ENCODE peak calls at places on chromosome 14, in six cellular contexts. L, F, W, D, K and S are unnamed samples.

GRCh38 chr14:102608064-102608446 is 15.6 kb downstream of the RCOR1 start:
- DNase-seq in L (no peak), F (no peak), W (no peak), D (no peak), K (no peak), S (no peak)

GRCh38 chr14:60648934-60649814 is at the start of gene SIX1:
- DNase-seq in L (peak; percentile 90), F (peak; percentile 91), W (peak; percentile 89), D (peak; percentile 93), K (peak; percentile 66), S (peak; percentile 87)

GRCh38 chr14:106826833-106827369 is 1300.5 kb downstream of the TMEM121 start:
- DNase-seq in L (no peak), F (no peak), W (no peak), D (no peak), K (no peak), S (no peak)

GRCh38 chr14:58871972-58872530 is 234.3 kb downstream of the DACT1 start:
- DNase-seq in L (peak; percentile 39), F (peak; percentile 32), W (no peak), D (peak; percentile 22), K (no peak), S (no peak)

GRCh38 chr14:93051600-93052546 is 63.9 kb downstream of the ITPK1 start:
- DNase-seq in L (no peak), F (no peak), W (no peak), D (no peak), K (no peak), S (no peak)

GRCh38 chr14:37585101-37585479 is 10.0 kb downstream of the FOXA1 start:
- DNase-seq in L (no peak), F (no peak), W (no peak), D (no peak), K (no peak), S (no peak)

GRCh38 chr14:90658541-90658967 is 157.7 kb downstream of the TTC7B start:
- DNase-seq in L (peak; percentile 88), F (peak; percentile 60), W (no peak), D (no peak), K (peak; percentile 21), S (peak; percentile 55)

GRCh38 chr14:92690171-92691011 is 58.0 kb downstream of the LGMN start:
- DNase-seq in L (peak; percentile 61), F (peak; percentile 64), W (no peak), D (peak; percentile 76), K (peak; percentile 72), S (no peak)

GRCh38 chr14:93042968-93043940 is 72.5 kb downstream of the ITPK1 start:
- DNase-seq in L (peak; percentile 94), F (peak; percentile 86), W (peak; percentile 67), D (peak; percentile 95), K (peak; percentile 94), S (peak; percentile 82)

GRCh38 chr14:50928002-50928635 is 16.2 kb downstream of the PYGL start:
- DNase-seq in L (peak; percentile 98), F (peak; percentile 95), W (no peak), D (no peak), K (peak; percentile 64), S (no peak)

GRCh38 chr14:104690861-104691455 is 1.5 kb downstream of the INF2 start:
- DNase-seq in L (no peak), F (no peak), W (no peak), D (no peak), K (no peak), S (no peak)

GRCh38 chr14:50344831-50345563 is 32.9 kb downstream of the DMAC2L start:
- DNase-seq in L (no peak), F (no peak), W (no peak), D (no peak), K (no peak), S (no peak)

GRCh38 chr14:100827140-100827517 is 1.2 kb downstream of the MEG3 start:
- DNase-seq in L (peak; percentile 33), F (peak; percentile 39), W (no peak), D (no peak), K (no peak), S (no peak)
- TF ChIP-seq CTCF in L (peak; percentile 37), F (peak; percentile 46), W (peak; percentile 35), D (peak; percentile 54), K (peak; percentile 34), S (peak; percentile 15)

GRCh38 chr14:101220921-101221510 is 317.5 kb upstream of the RTL1 start:
- DNase-seq in L (no peak), F (no peak), W (no peak), D (no peak), K (no peak), S (no peak)
- H3K4me1 ChIP-seq in L (no peaks in the 10 kb centered on the region), F (peaks cover 5% of the 10 kb centered on the region), W (no peaks in the 10 kb centered on the region), D (no peaks in the 10 kb centered on the region), K (no peaks in the 10 kb centered on the region), S (no peaks in the 10 kb centered on the region)

GRCh38 chr14:36208690-36209278 is 32.3 kb upstream of the PTCSC3 start:
- DNase-seq in L (no peak), F (no peak), W (no peak), D (no peak), K (no peak), S (no peak)

GRCh38 chr14:36207500-36207899 is 31.0 kb upstream of the PTCSC3 start:
- DNase-seq in L (no peak), F (peak; percentile 4), W (no peak), D (peak; percentile 12), K (no peak), S (no peak)

GRCh38 chr14:36204674-36205073 is 28.2 kb upstream of the PTCSC3 start:
- DNase-seq in L (no peak), F (no peak), W (no peak), D (no peak), K (no peak), S (no peak)
- TF ChIP-seq CTCF in L (no peak), F (no peak), W (no peak), D (no peak), K (no peak), S (no peak)

GRCh38 chr14:76922092-76922491 is 95.9 kb downstream of the LRRC74A start:
- DNase-seq in L (no peak), F (no peak), W (no peak), D (no peak), K (no peak), S (no peak)

GRCh38 chr14:76922599-76922998 is 96.4 kb downstream of the LRRC74A start:
- DNase-seq in L (peak; percentile 77), F (peak; percentile 68), W (no peak), D (no peak), K (no peak), S (no peak)

GRCh38 chr14:76926521-76927251 is 100.5 kb downstream of the LRRC74A start:
- DNase-seq in L (peak; percentile 37), F (peak; percentile 79), W (no peak), D (no peak), K (peak; percentile 55), S (no peak)

GRCh38 chr14:76924363-76925151 is 98.3 kb downstream of the LRRC74A start:
- DNase-seq in L (peak; percentile 40), F (no peak), W (no peak), D (peak; percentile 71), K (peak; percentile 48), S (no peak)

GRCh38 chr14:76923422-76924362 is 97.5 kb downstream of the LRRC74A start:
- DNase-seq in L (no peak), F (no peak), W (no peak), D (no peak), K (no peak), S (no peak)
- H3K4me1 ChIP-seq in L (peaks cover 27% of the 10 kb centered on the region), F (peaks cover 41% of the 10 kb centered on the region), W (peaks cover 44% of the 10 kb centered on the region), D (peaks cover 65% of the 10 kb centered on the region), K (peaks cover 27% of the 10 kb centered on the region), S (peaks cover 21% of the 10 kb centered on the region)

GRCh38 chr14:21070610-21071224 is 613 bp downstream of the ARHGEF40 start:
- DNase-seq in L (peak; percentile 43), F (peak; percentile 60), W (no peak), D (no peak), K (peak; percentile 51), S (peak; percentile 82)
- TF ChIP-seq CTCF in L (no peak), F (no peak), W (no peak), D (no peak), K (no peak), S (no peak)

GRCh38 chr14:52937869-52938268 is 13.0 kb downstream of the FERMT2 start:
- DNase-seq in L (no peak), F (no peak), W (no peak), D (no peak), K (no peak), S (no peak)

GRCh38 chr14:52937306-52937705 is 13.5 kb downstream of the FERMT2 start:
- DNase-seq in L (no peak), F (no peak), W (no peak), D (no peak), K (no peak), S (no peak)

GRCh38 chr14:52935847-52936246 is 15.0 kb downstream of the FERMT2 start:
- DNase-seq in L (no peak), F (no peak), W (no peak), D (no peak), K (no peak), S (no peak)

GRCh38 chr14:52936437-52936836 is 14.4 kb downstream of the FERMT2 start:
- DNase-seq in L (no peak), F (no peak), W (no peak), D (no peak), K (no peak), S (no peak)

DNA sequence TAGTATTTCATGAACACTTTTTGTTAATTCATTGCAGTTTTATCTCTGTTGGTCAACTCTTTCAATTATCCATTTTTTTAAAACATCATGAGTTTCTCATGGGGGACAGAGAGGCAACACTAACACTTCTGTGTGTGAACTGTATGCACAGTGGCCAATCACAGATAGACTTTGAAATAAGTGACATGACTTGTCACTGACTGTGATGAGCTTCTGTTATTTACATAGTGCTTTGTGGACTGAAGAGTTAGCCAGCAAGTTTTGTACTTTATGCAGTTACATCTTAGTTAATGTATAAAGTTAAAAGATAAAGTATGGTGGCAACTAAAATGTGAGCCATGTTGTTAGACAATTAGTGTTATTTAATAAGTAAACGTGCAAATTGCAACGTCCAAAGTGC is 16.1 kb downstream of the FERMT2 start:
- DNase-seq in L (no peak), F (no peak), W (no peak), D (no peak), K (no peak), S (no peak)
- H3K4me1 ChIP-seq in L (peaks cover 7% of the 10 kb centered on the region), F (peaks cover 28% of the 10 kb centered on the region), W (peaks cover 78% of the 10 kb centered on the region), D (peaks cover 31% of the 10 kb centered on the region), K (peaks cover 13% of the 10 kb centered on the region), S (peaks cover 24% of the 10 kb centered on the region)

DNA sequence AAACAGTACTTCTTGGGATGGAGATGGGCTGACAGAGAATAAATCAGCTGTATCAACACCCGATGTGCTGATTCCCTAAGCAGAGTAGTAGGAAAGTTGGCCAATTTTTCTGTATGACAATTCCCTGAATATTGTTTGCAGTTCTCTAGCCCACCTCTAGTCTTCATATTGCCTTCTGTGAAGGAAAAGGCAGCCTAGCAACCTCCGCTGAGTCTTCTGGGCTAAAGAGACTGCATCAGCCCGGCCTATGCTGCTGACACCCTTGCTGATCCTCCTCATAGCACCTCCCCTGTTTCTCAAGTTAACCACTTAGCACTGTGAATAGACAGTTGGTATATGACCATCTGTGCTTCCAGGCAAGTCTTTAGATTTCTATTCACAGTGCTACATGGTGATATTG is 161.1 kb upstream of the EGLN3 start:
- DNase-seq in L (no peak), F (no peak), W (no peak), D (peak; percentile 12), K (no peak), S (no peak)
- TF ChIP-seq CTCF in L (no peak), F (no peak), W (no peak), D (no peak), K (no peak), S (no peak)

GRCh38 chr14:98176910-98177309 is 1095.1 kb downstream of the BCL11B start:
- DNase-seq in L (no peak), F (no peak), W (no peak), D (no peak), K (no peak), S (no peak)
- H3K4me1 ChIP-seq in L (no peaks in the 10 kb centered on the region), F (no peaks in the 10 kb centered on the region), W (no peaks in the 10 kb centered on the region), D (no peaks in the 10 kb centered on the region), K (no peaks in the 10 kb centered on the region), S (no peaks in the 10 kb centered on the region)